ENCODE peak calls at places on chromosomes 12 and 14, in nine cellular contexts. E is activated CD4-positive, alpha-beta memory T cell treated with anti-CD3 and anti-CD28 coated beads, Interleukin-2, amount 10 ng/mL, durations not matched to agents 7 days and 5 days; H is stimulated activated CD4-positive, alpha-beta T cell treated with anti-CD3 and anti-CD28 coated beads, Interleukin-2, amount 100 ng/mL, for 24 hours; U is activated CD4-positive, CD25-positive, alpha-beta regulatory T cell; M is activated CD8-positive, alpha-beta T cell treated with anti-CD3 and anti-CD28 coated beads for 36 hours; P is fibroblast of pulmonary artery; V is neuronal stem cell; I is activated B cell treated with CpG ODN at 0.5 μM for 24 hours; C is type B pancreatic cell. Z is an unnamed sample.
A peak's percentile ranks its signal among the peaks of the same experiment; 100 is the strongest.

GRCh38 chr12:101823891-101824290 is 6.9 kb downstream of the GNPTAB start:
- DNase-seq in E (peak; percentile 75), H (peak; percentile 56), U (peak; percentile 55), M (peak; percentile 82), P (peak; percentile 20), V (peak; percentile 20), I (no peak), C (no peak), Z (no peak)

GRCh38 chr12:71627438-71628002 is 36.1 kb downstream of the ZFC3H1 start:
- DNase-seq in E (no peak), H (no peak), U (no peak), M (no peak), P (no peak), V (no peak), I (no peak), C (no peak), Z (no peak)

GRCh38 chr12:56628671-56629458 is 1.3 kb downstream of the BAZ2A start:
- DNase-seq in E (peak; percentile 76), H (peak; percentile 73), U (peak; percentile 53), M (peak; percentile 83), P (peak; percentile 71), V (no peak), I (peak; percentile 46), C (no peak), Z (peak; percentile 91)

GRCh38 chr12:112419269-112420133 is 754 bp downstream of the PTPN11 start:
- DNase-seq in E (peak; percentile 63), H (no peak), U (no peak), M (peak; percentile 42), P (peak; percentile 89), V (peak; percentile 35), I (no peak), C (peak; percentile 74), Z (peak; percentile 75)

GRCh38 chr14:105393151-105393550 is 5.2 kb upstream of the TEX22 start:
- DNase-seq in E (no peak), H (no peak), U (no peak), M (no peak), P (no peak), V (no peak), I (no peak), C (no peak), Z (no peak)

GRCh38 chr14:77616133-77616453 is 344 bp downstream of the SPTLC2 start:
- DNase-seq in E (no peak), H (no peak), U (no peak), M (no peak), P (no peak), V (no peak), I (no peak), C (peak; percentile 69), Z (no peak)

GRCh38 chr12:103269962-103270361 is 225.8 kb downstream of the C12orf42 start:
- DNase-seq in E (no peak), H (no peak), U (no peak), M (no peak), P (no peak), V (no peak), I (no peak), C (no peak), Z (no peak)

GRCh38 chr14:97036096-97036852 is 239.1 kb downstream of the VRK1 start:
- DNase-seq in E (no peak), H (no peak), U (no peak), M (no peak), P (no peak), V (no peak), I (no peak), C (no peak), Z (no peak)

GRCh38 chr12:109580684-109581333 is 7.2 kb downstream of the MVK start:
- DNase-seq in E (no peak), H (no peak), U (no peak), M (no peak), P (no peak), V (no peak), I (no peak), C (no peak), Z (no peak)

Z was measured in lung microvascular endothelial cell.